ENCODE peak calls at places on chromosomes 16 and 17, in nine cellular contexts. A is heart left ventricle; F is CD4-positive, alpha-beta T cell; J is fibroblast of lung; C is IMR-90; D is nephron progenitor cell; U is upper lobe of right lung; X is Calu3; I is activated B cell treated with CpG ODN at 0.5 μM for 24 hours. P is an unnamed sample.

GRCh38 chr16:58306327-58306726 is 11.5 kb upstream of the PRSS54 start:
- DNase-seq in A (no peak), F (peak), J (peak), C (peak), D (no peak), U (no peak), X (peak), I (peak), P (peak)

GRCh38 chr17:17823433-17824118 is 13.2 kb downstream of the SREBF1 start:
- DNase-seq in A (peak), F (peak), J (peak), C (peak), D (peak), U (peak), X (peak), I (peak), P (peak)

GRCh38 chr17:205176-205538 is 23.7 kb upstream of the DOC2B start:
- DNase-seq in A (no peak), F (no peak), J (no peak), C (no peak), D (no peak), U (no peak), X (no peak), I (no peak), P (no peak)

GRCh38 chr16:19384656-19385055 is 33.0 kb upstream of the TMC5 start:
- DNase-seq in A (no peak), F (no peak), J (no peak), C (no peak), D (no peak), U (peak), X (peak), I (no peak), P (no peak)

GRCh38 chr16:59848314-59848713 is 1114.2 kb upstream of the GOT2 start:
- DNase-seq in A (no peak), F (no peak), J (peak), C (no peak), D (no peak), U (no peak), X (no peak), I (no peak), P (no peak)

GRCh38 chr17:67079481-67079880 is 35.1 kb downstream of the CACNG1 start:
- DNase-seq in A (no peak), F (no peak), J (no peak), C (no peak), D (no peak), U (no peak), X (no peak), I (no peak), P (no peak)

GRCh38 chr16:89922477-89922883 is 662 bp upstream of the TUBB3 start:
- DNase-seq in A (peak), F (no peak), J (peak), C (peak), D (peak), U (peak), X (peak), I (no peak), P (peak)

GRCh38 chr16:80570106-80570478 is 29.3 kb downstream of the DYNLRB2 start:
- DNase-seq in A (no peak), F (no peak), J (peak), C (peak), D (no peak), U (no peak), X (no peak), I (no peak), P (no peak)

GRCh38 chr17:46099865-46100264 is 93.4 kb downstream of the KANSL1 start:
- DNase-seq in A (no peak), F (no peak), J (no peak), C (no peak), D (no peak), U (no peak), X (no peak), I (no peak), P (no peak)

GRCh38 chr16:10827691-10828341 is 9.2 kb upstream of the TVP23A start:
- DNase-seq in A (peak), F (no peak), J (peak), C (peak), D (no peak), U (peak), X (no peak), I (no peak), P (no peak)

GRCh38 chr16:66399930-66400329 is 27.2 kb upstream of the BEAN1 start:
- DNase-seq in A (peak), F (no peak), J (no peak), C (no peak), D (peak), U (no peak), X (no peak), I (no peak), P (no peak)

GRCh38 chr16:54628796-54629625 is 301.7 kb upstream of the IRX5 start:
- DNase-seq in A (no peak), F (no peak), J (no peak), C (no peak), D (no peak), U (peak), X (no peak), I (no peak), P (no peak)

GRCh38 chr16:86380045-86380444 is 130.3 kb upstream of the FOXF1 start:
- DNase-seq in A (no peak), F (no peak), J (no peak), C (no peak), D (no peak), U (no peak), X (no peak), I (no peak), P (no peak)

GRCh38 chr17:37752482-37752881 is 7.6 kb upstream of the HNF1B start:
- DNase-seq in A (no peak), F (no peak), J (peak), C (peak), D (no peak), U (no peak), X (no peak), I (no peak), P (no peak)

GRCh38 chr17:7478276-7479138 is 924 bp downstream of the ZBTB4 start:
- DNase-seq in A (peak), F (peak), J (peak), C (peak), D (peak), U (peak), X (peak), I (peak), P (no peak)

GRCh38 chr17:42675984-42676423 is 790 bp downstream of the PLEKHH3 start:
- DNase-seq in A (peak), F (no peak), J (peak), C (peak), D (peak), U (peak), X (peak), I (no peak), P (peak)

GRCh38 chr16:50996166-50996565 is 154.9 kb downstream of the SALL1 start:
- DNase-seq in A (no peak), F (no peak), J (no peak), C (no peak), D (no peak), U (no peak), X (no peak), I (no peak), P (no peak)
- TF ChIP-seq CTCF in A (no peak), F (no peak), J (no peak), C (no peak), D (no peak), U (no peak), X (no peak), I (no peak), P (no peak)

GRCh38 chr17:63436523-63437110 is 9.5 kb downstream of the CYB561 start:
- DNase-seq in A (no peak), F (no peak), J (no peak), C (no peak), D (no peak), U (no peak), X (no peak), I (no peak), P (no peak)
- TF ChIP-seq CTCF in A (no peak), F (no peak), J (no peak), C (no peak), D (no peak), U (peak), X (no peak), I (no peak), P (no peak)

DNA sequence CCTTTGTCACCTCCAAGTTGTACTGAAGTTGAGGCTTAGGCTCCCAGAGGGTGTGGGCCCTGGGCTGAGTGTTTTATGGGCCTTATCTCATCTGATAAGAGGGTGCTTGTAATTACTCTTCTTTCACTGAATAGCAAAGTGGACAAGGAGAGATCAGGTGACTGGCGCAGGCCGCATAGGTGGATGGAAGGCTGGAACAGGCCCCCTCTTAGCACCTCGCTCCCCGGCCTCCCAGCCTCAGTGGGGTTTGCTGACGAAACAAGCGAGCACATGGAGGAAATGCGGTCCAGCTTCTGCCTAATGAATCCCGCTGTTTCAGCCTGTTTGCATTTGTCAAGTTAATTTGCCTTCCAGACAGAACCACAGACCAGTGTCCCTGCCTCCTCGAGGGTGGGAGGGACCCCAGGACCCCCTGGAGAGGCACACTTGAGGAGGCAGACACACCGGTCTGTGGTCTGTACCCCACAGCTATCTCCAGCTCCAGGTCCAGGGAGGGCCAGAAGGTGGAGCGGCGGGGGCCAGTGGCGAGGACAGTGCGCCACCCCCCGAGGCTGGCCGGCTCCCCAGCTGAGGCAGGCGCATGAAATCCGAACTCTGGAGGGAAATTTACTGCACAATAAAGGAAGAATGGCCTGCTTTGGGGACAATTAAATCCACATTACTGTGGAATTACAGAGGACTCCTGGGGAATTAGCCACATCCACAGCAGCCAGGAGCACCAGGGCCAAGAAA is 123.4 kb downstream of the NTN1 start:
- DNase-seq in A (no peak), F (no peak), J (no peak), C (no peak), D (no peak), U (no peak), X (no peak), I (no peak), P (no peak)
- TF ChIP-seq CTCF in A (no peak), F (no peak), J (no peak), C (no peak), D (no peak), U (no peak), X (no peak), I (no peak), P (no peak)

DNA sequence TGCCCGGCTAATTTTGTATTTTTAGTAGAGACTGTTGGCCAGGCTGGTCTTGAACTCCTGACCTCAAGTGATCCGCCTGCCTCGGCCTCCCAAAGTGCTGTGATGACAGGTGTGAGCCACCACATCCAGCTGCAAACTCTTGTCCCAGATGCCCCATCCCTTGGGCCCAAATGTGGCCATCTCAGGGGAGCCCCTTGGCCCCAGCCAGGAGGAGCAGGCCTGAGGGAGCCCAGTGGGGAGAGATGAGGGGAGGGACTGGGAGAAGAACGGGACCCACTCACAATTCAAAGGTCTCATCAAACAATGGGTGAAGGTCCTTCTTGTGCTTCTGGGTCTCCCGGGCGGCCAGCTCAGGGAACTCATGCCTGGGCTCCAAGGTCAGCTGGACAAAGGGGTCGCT is 14.5 kb downstream of the UNC13D start:
- DNase-seq in A (no peak), F (no peak), J (no peak), C (no peak), D (no peak), U (no peak), X (no peak), I (no peak), P (no peak)
- TF ChIP-seq CTCF in A (no peak), F (no peak), J (no peak), C (no peak), D (no peak), U (no peak), X (no peak), I (no peak), P (no peak)

DNA sequence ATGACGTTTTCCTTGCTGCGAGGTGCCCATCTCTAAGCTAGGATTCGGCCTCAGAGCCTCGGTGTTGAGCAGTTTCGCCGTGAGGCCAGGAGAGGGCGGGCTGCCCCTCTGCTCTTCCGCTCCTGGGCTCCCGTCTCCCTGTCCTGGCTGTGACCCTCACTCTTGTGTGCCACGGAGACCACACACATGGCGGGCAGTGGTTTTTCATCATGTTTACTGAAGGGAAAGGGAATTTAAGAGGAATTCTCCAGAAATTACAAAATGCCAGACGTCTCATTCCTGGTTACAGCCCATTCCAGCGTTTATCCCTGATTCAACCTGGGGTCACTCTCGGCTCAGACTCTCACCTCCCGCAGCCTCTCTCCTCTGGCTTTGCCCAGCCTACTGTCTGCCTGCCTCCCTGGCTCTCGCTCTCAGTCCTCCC is 96.8 kb upstream of the ELAC2 start:
- DNase-seq in A (peak), F (no peak), J (peak), C (peak), D (peak), U (no peak), X (no peak), I (no peak), P (peak)
- TF ChIP-seq CTCF in A (peak), F (peak), J (peak), C (peak), D (peak), U (peak), X (no peak), I (no peak), P (peak)

DNA sequence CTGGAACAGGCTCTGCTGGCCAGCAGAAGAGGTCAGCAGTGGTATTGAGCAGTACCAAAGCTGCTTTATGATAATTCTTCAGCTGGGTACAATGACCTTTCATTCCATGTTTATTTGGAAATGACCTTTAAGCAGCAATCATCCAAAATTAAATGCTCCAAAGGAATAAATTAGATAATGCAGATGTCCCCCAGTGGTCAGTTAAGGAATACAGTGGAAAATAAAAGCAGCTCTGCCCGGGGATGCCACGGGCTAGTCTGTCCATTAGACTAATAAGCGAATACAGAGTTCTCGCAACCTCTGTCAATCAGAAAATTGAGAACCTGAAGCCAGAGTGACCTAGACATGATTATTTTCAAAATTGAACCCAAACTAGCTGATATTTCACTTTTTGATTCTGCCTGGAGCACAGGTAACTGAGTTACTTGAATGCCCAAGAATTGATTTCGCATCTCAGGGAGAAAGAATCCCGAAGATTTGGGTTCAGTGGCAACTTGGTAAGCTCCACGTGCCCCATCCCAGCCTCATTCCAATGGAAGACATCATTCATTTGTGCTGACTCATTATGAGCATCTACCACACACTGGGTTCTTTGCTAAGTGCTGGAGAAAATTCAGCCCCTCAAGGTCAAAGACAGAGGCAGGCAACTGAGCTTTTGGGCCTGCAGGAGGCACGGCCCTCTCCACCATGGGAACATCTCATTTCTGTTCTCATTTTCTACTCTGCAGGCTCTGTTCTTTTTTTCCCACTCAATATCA is 34.4 kb upstream of the SLC39A11 start:
- DNase-seq in A (no peak), F (no peak), J (peak), C (peak), D (no peak), U (no peak), X (no peak), I (no peak), P (no peak)
- TF ChIP-seq CTCF in A (no peak), F (no peak), J (peak), C (peak), D (no peak), U (no peak), X (no peak), I (no peak), P (peak)

P was measured in endothelial cell.